ENCODE peak calls at places on chromosomes 3 and 15, in five cellular contexts. S is mammary epithelial cell, N is right cardiac atrium, M is thoracic aorta, Q is left lung. H is an unnamed sample.

GRCh38 chr3:6392123-6392522 is 468.8 kb upstream of the GRM7 start:
- DNase-seq in S (no peak), N (no peak), M (no peak), Q (no peak), H (no peak)

GRCh38 chr15:57500979-57501576 is 90.6 kb upstream of the MYZAP start:
- DNase-seq in S (no peak), N (no peak), M (no peak), Q (no peak), H (no peak)

GRCh38 chr3:188468672-188469071 is 314.7 kb downstream of the LPP start:
- DNase-seq in S (no peak), N (peak; percentile 56), M (no peak), Q (peak; percentile 33), H (no peak)

GRCh38 chr15:42974202-42974862 is 53.8 kb upstream of the TTBK2 start:
- DNase-seq in S (no peak), N (no peak), M (no peak), Q (no peak), H (no peak)

GRCh38 chr3:36201546-36201945 is 178.8 kb upstream of the STAC start:
- DNase-seq in S (no peak), N (no peak), M (no peak), Q (no peak), H (peak; percentile 11)

GRCh38 chr15:87959080-87959479 is 297.5 kb downstream of the NTRK3 start:
- DNase-seq in S (no peak), N (no peak), M (no peak), Q (no peak), H (no peak)

GRCh38 chr3:12822725-12823373 is 18.5 kb downstream of the RPL32 start:
- DNase-seq in S (no peak), N (no peak), M (no peak), Q (no peak), H (peak; percentile 51)

GRCh38 chr15:55349282-55349681 is 30.3 kb downstream of the PIGB start:
- DNase-seq in S (no peak), N (no peak), M (no peak), Q (no peak), H (no peak)

GRCh38 chr3:67808906-67809305 is 154.5 kb upstream of the SUCLG2 start:
- DNase-seq in S (no peak), N (no peak), M (no peak), Q (no peak), H (no peak)

GRCh38 chr3:58683001-58683845 is 16.6 kb upstream of the FAM3D start:
- DNase-seq in S (peak; percentile 42), N (no peak), M (no peak), Q (no peak), H (peak; percentile 26)

GRCh38 chr3:45841380-45841700 is 579 bp downstream of the LZTFL1 start:
- DNase-seq in S (no peak), N (no peak), M (no peak), Q (peak; percentile 41), H (no peak)

GRCh38 chr15:29938701-29939340 is 116.6 kb upstream of the TJP1 start:
- DNase-seq in S (no peak), N (no peak), M (no peak), Q (no peak), H (peak; percentile 32)

GRCh38 chr3:56974242-56974945 is 86.1 kb upstream of the SPATA12 start:
- DNase-seq in S (no peak), N (no peak), M (no peak), Q (no peak), H (no peak)

GRCh38 chr3:13559751-13560540 is 11.0 kb downstream of the FBLN2 start:
- DNase-seq in S (no peak), N (peak; percentile 83), M (no peak), Q (no peak), H (no peak)

GRCh38 chr3:178140491-178140890 is 395.7 kb upstream of the KCNMB2 start:
- DNase-seq in S (no peak), N (no peak), M (no peak), Q (no peak), H (no peak)

GRCh38 chr3:42507252-42507651 is 4.8 kb downstream of the VIPR1 start:
- DNase-seq in S (peak; percentile 13), N (no peak), M (no peak), Q (peak; percentile 52), H (peak; percentile 84)

GRCh38 chr15:94526071-94526689 is 294.8 kb downstream of the MCTP2 start:
- DNase-seq in S (peak; percentile 2), N (no peak), M (no peak), Q (no peak), H (peak; percentile 73)

GRCh38 chr3:30471076-30471475 is 135.3 kb upstream of the TGFBR2 start:
- DNase-seq in S (no peak), N (no peak), M (no peak), Q (no peak), H (no peak)

GRCh38 chr15:35209838-35210237 is 124.7 kb upstream of the NANOGP8 start:
- DNase-seq in S (peak; percentile 5), N (no peak), M (no peak), Q (no peak), H (no peak)

GRCh38 chr15:66961407-66961884 is 104.0 kb upstream of the SMAD3 start:
- DNase-seq in S (no peak), N (no peak), M (no peak), Q (no peak), H (peak; percentile 29)

GRCh38 chr3:134623615-134624245 is 27.1 kb downstream of the KY start:
- DNase-seq in S (no peak), N (no peak), M (no peak), Q (no peak), H (no peak)

GRCh38 chr3:188274249-188274915 is 120.4 kb downstream of the LPP start:
- DNase-seq in S (peak; percentile 39), N (no peak), M (no peak), Q (no peak), H (no peak)

GRCh38 chr3:7546219-7546618 is 685.3 kb downstream of the GRM7 start:
- DNase-seq in S (peak; percentile 24), N (no peak), M (no peak), Q (no peak), H (no peak)

DNA sequence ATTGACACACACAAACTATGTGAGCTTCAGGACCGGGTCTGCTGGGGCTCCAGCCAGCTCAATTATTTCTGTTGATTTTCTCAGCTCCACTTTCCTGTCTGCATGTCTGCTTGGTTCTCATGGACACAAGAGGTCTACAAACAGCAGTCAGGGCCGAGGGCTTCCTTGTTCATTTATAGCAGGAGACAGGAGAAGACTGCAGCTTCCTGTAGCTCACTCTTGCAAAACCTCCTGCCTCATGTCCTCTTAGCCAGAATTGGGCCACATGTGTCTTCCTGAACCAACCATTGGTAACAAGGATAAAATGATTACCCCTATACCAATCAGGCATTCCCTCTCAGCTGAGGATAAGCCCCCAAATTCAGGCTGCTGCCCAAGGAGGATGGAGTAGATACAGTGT is 182.8 kb downstream of the TLE3 start:
- DNase-seq in S (no peak), N (no peak), M (no peak), Q (no peak), H (no peak)
- H3K4me1 ChIP-seq in S (no peaks in the 10 kb centered on the region), N (no peaks in the 10 kb centered on the region), M (no peaks in the 10 kb centered on the region), Q (no peaks in the 10 kb centered on the region), H (peaks cover 3% of the 10 kb centered on the region)

GRCh38 chr3:108130705-108131104 is 39.9 kb upstream of the CD47 start:
- DNase-seq in S (peak; percentile 31), N (no peak), M (no peak), Q (no peak), H (no peak)

GRCh38 chr3:108131795-108132134 is 40.9 kb upstream of the CD47 start:
- DNase-seq in S (no peak), N (no peak), M (no peak), Q (no peak), H (no peak)

GRCh38 chr3:108131105-108131794 is 40.4 kb upstream of the CD47 start:
- DNase-seq in S (peak; percentile 96), N (no peak), M (no peak), Q (no peak), H (no peak)

GRCh38 chr3:108132727-108133373 is 42.0 kb upstream of the CD47 start:
- DNase-seq in S (peak; percentile 82), N (no peak), M (no peak), Q (no peak), H (no peak)

GRCh38 chr3:108130247-108130646 is 39.4 kb upstream of the CD47 start:
- DNase-seq in S (no peak), N (no peak), M (no peak), Q (no peak), H (no peak)
- H3K4me1 ChIP-seq in S (peaks cover 40% of the 10 kb centered on the region), N (no peaks in the 10 kb centered on the region), M (peaks cover 16% of the 10 kb centered on the region), Q (peaks cover 11% of the 10 kb centered on the region), H (no peaks in the 10 kb centered on the region)

DNA sequence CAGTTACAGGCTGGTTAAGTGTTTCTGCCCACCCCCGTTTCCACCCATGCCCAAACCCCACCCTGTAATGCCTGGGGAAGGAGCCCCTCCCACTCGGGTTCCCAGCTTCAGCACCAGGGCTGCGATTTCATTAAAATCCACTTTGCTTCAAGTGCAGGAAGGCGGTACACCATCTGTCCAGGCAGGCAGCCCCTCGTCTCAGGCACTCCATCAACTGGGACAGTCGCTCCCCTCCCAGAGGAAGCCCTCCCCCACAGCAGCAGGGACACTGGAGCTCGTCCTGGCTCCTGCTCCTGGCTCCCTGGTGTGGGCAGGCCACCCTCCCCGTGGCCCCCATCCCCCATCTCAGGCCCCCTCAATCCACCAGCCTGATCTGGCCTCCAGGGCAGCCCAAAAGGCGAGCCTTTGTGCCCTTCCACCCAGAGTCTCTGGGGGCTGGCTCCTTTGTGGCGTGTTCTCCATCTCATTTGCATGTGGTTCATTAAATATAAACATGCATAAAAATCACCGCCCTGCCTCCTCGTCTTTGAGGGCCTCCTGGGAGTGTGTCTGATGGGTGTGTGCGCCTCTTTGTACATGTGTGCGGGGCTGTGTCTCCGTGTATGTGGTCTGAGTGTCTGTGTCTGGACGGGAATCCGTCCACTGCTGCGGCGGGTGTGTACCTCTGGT is 32.4 kb downstream of the RNU5B-1 start:
- DNase-seq in S (no peak), N (no peak), M (no peak), Q (no peak), H (no peak)
- H3K4me1 ChIP-seq in S (no peaks in the 10 kb centered on the region), N (no peaks in the 10 kb centered on the region), M (no peaks in the 10 kb centered on the region), Q (no peaks in the 10 kb centered on the region), H (peaks cover 25% of the 10 kb centered on the region)

GRCh38 chr3:112776836-112777235 is 69.8 kb downstream of the CD200R1L start:
- DNase-seq in S (no peak), N (no peak), M (no peak), Q (no peak), H (no peak)

GRCh38 chr3:112773864-112774263 is 72.8 kb downstream of the CD200R1L start:
- DNase-seq in S (peak; percentile 97), N (no peak), M (no peak), Q (peak; percentile 55), H (no peak)

GRCh38 chr3:112775011-112775742 is 71.5 kb downstream of the CD200R1L start:
- DNase-seq in S (no peak), N (no peak), M (no peak), Q (no peak), H (no peak)

GRCh38 chr3:112776000-112776399 is 70.7 kb downstream of the CD200R1L start:
- DNase-seq in S (peak; percentile 91), N (no peak), M (no peak), Q (no peak), H (no peak)

GRCh38 chr3:112774293-112774926 is 72.3 kb downstream of the CD200R1L start:
- DNase-seq in S (peak; percentile 89), N (no peak), M (no peak), Q (no peak), H (no peak)
- H3K4me1 ChIP-seq in S (peaks cover 64% of the 10 kb centered on the region), N (no peaks in the 10 kb centered on the region), M (peaks cover 22% of the 10 kb centered on the region), Q (peaks cover 3% of the 10 kb centered on the region), H (no peaks in the 10 kb centered on the region)

GRCh38 chr3:16759227-16759903 is 125.4 kb upstream of the PLCL2 start:
- DNase-seq in S (peak; percentile 70), N (no peak), M (no peak), Q (no peak), H (no peak)
- H3K4me1 ChIP-seq in S (peaks cover 8% of the 10 kb centered on the region), N (no peaks in the 10 kb centered on the region), M (no peaks in the 10 kb centered on the region), Q (no peaks in the 10 kb centered on the region), H (no peaks in the 10 kb centered on the region)

GRCh38 chr15:65903296-65904073 is 34.2 kb downstream of the RAB11A start:
- DNase-seq in S (no peak), N (no peak), M (no peak), Q (no peak), H (peak; percentile 73)
- H3K4me1 ChIP-seq in S (peaks cover 29% of the 10 kb centered on the region), N (peaks cover 2% of the 10 kb centered on the region), M (no peaks in the 10 kb centered on the region), Q (no peaks in the 10 kb centered on the region), H (no peaks in the 10 kb centered on the region)

H was measured in mesendoderm.